ENCODE peak calls at places on chromosomes 11 and 22, in nine cellular contexts. R, L, K, N, G, O, U, H and P are unnamed samples.

GRCh38 chr22:34608716-34609115 is 457.2 kb upstream of the ISX start:
- DNase-seq in H (no peak), O (no peak), R (no peak), U (no peak), K (no peak), G (no peak), L (no peak), N (no peak), P (no peak)

GRCh38 chr22:37235897-37236607 is 8.0 kb downstream of the RAC2 start:
- DNase-seq in N (no peak), U (no peak), R (no peak), G (no peak), O (no peak), L (no peak), K (no peak), H (no peak), P (no peak)

GRCh38 chr22:38124236-38124974 is 13.9 kb upstream of the BAIAP2L2 start:
- DNase-seq in R (no peak), H (no peak), G (no peak), O (no peak), K (no peak), U (no peak), N (peak; percentile 45), L (no peak), P (no peak)

GRCh38 chr11:36056160-36056751 is 112.4 kb downstream of the LDLRAD3 start:
- DNase-seq in G (peak; percentile 41), K (no peak), U (peak; percentile 25), O (peak; percentile 42), R (peak; percentile 26), H (peak; percentile 55), L (peak; percentile 41), N (peak; percentile 66), P (peak; percentile 47)

GRCh38 chr11:126443120-126443519 is 87.6 kb downstream of the ST3GAL4 start:
- DNase-seq in L (no peak), O (no peak), K (no peak), N (peak; percentile 45), R (no peak), H (no peak), U (no peak), G (no peak), P (no peak)

GRCh38 chr11:93585758-93586157 is 42.6 kb upstream of the SMCO4 start:
- DNase-seq in G (no peak), H (peak; percentile 69), U (no peak), O (peak; percentile 51), N (peak; percentile 27), R (peak; percentile 80), K (no peak), L (peak; percentile 19), P (no peak)

GRCh38 chr22:22013559-22014284 is 31.1 kb upstream of the TOP3B start:
- DNase-seq in G (no peak), O (no peak), H (no peak), U (no peak), N (no peak), L (no peak), K (no peak), R (no peak), P (no peak)

GRCh38 chr22:32660292-32660691 is 141.2 kb upstream of the TIMP3 start:
- DNase-seq in N (peak; percentile 79), K (peak; percentile 56), H (peak; percentile 71), O (no peak), R (peak; percentile 47), U (peak; percentile 81), L (peak; percentile 78), G (peak; percentile 70), P (peak; percentile 59)

GRCh38 chr22:34845391-34845790 is 220.6 kb upstream of the ISX start:
- DNase-seq in O (no peak), K (no peak), U (no peak), G (no peak), R (no peak), L (no peak), H (no peak), N (no peak), P (no peak)

GRCh38 chr11:2651826-2652237 is 48.0 kb downstream of the KCNQ1OT1 start:
- DNase-seq in G (no peak), K (no peak), O (no peak), L (no peak), N (no peak), U (no peak), R (no peak), H (no peak), P (no peak)

GRCh38 chr11:66126808-66127555 is 56.9 kb downstream of the PACS1 start:
- DNase-seq in K (no peak), L (peak; percentile 68), O (no peak), N (no peak), R (peak; percentile 73), U (peak; percentile 30), G (peak; percentile 28), H (peak; percentile 47), P (no peak)

GRCh38 chr11:79441159-79441875 is 487 bp upstream of the TENM4 start:
- DNase-seq in N (peak; percentile 31), L (peak; percentile 25), G (peak; percentile 35), K (no peak), H (peak; percentile 55), R (no peak), O (no peak), U (no peak), P (no peak)

GRCh38 chr11:57597971-57598830 is 716 bp downstream of the SERPING1 start:
- DNase-seq in R (no peak), H (peak; percentile 78), O (no peak), L (no peak), G (peak; percentile 91), U (peak; percentile 45), N (peak; percentile 98), K (peak; percentile 75), P (peak; percentile 81)

GRCh38 chr11:61972112-61972795 is 4.8 kb upstream of the FTH1 start:
- DNase-seq in G (no peak), L (peak; percentile 61), H (no peak), K (no peak), N (no peak), R (peak; percentile 53), O (no peak), U (no peak), P (no peak)

DNA sequence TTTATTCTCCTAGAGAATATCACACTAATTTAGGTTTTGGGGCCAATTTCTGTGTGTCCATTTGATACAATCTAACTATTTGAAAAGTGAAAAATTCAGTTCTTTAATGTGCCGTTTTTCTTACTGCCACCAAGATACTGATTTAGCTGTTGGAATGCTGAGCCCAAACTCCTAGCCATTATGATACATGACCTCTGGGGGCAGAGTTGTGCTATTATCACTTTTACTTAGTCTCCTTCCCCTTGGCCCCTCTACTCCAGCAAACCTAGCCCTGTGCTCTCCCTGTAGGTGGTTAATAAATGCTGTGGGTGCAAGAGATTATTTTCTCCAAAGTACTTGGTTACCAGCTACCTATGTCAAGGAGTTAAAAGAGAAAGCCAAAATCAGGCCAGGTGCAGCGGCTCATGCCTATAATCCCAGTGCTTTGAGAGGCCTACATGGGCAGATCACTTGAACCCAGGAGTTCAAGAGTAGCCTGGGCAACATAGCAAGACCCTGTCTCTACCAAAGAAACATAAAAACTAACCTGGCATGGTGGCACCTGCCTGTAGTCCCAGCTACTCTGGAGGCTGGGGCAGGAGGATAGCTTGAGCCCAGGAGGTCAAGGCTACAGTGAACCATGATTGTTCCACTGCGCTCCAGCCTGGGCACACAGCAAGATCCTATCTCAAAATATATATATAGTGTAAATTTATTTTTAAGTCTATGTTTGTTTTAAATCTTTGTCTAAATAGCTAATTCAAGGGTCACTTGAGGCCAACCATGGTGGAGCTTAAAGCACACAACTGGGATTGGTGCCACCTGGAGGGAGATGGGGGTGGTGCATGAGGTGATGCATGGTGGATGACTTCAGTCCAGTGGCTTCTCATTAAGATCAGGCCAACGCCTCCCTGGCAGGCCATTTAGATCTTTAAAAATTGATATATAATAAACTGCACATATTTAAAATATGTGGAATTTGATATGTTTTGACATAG is 193.2 kb upstream of the PLET1 start:
- DNase-seq in G (peak; percentile 21), U (peak; percentile 60), N (peak; percentile 37), L (peak; percentile 42), O (no peak), K (no peak), H (peak; percentile 40), R (peak; percentile 15), P (peak; percentile 12)
- TF ChIP-seq CTCF in G (no peak), U (no peak), N (peak; percentile 50), L (peak; percentile 51), O (peak; percentile 60), K (peak; percentile 40), H (peak; percentile 15), R (peak; percentile 69), P (peak; percentile 61)

GRCh38 chr22:47808886-47809620 is 1046.6 kb downstream of the TBC1D22A start:
- DNase-seq in H (no peak), K (no peak), O (no peak), N (no peak), G (no peak), L (no peak), R (no peak), U (no peak), P (no peak)

GRCh38 chr22:47813661-47814060 is 1051.2 kb downstream of the TBC1D22A start:
- DNase-seq in G (no peak), L (no peak), O (no peak), U (no peak), K (no peak), R (no peak), H (no peak), N (no peak), P (no peak)

GRCh38 chr22:47811971-47812370 is 1049.5 kb downstream of the TBC1D22A start:
- DNase-seq in O (no peak), L (no peak), K (no peak), H (no peak), U (no peak), N (no peak), G (no peak), R (no peak), P (no peak)

GRCh38 chr22:47808236-47808845 is 1045.9 kb downstream of the TBC1D22A start:
- DNase-seq in H (no peak), U (no peak), L (no peak), N (no peak), R (no peak), G (no peak), K (no peak), O (no peak), P (no peak)

GRCh38 chr22:47810505-47811500 is 1048.4 kb downstream of the TBC1D22A start:
- DNase-seq in G (no peak), N (no peak), L (no peak), K (no peak), H (no peak), O (no peak), U (no peak), R (no peak), P (no peak)
- TF ChIP-seq CTCF in G (no peak), N (no peak), L (no peak), K (no peak), H (no peak), O (no peak), U (no peak), R (no peak), P (no peak)

DNA sequence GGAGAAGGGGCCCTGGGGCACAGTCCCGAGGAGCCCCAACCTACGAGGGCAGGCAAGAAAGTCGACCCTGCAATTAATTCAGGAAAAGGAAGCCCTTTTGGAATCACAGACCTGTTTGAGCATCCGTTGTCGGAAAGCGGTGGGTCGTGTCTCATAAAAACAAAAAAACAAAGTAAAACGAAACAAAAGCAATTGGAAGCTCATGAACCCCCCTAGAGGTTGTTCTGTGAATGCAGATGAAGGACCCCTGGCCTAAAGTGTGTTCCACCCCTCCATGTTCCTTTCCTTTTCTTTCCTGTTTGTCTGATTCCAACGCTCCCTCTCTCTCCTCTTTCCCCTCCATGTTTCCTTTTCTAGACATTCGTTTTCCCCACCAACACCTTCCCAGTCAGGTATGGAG is 203.7 kb downstream of the GRIK4 start:
- DNase-seq in H (peak; percentile 28), K (no peak), L (peak; percentile 28), O (no peak), G (no peak), R (no peak), U (no peak), N (peak; percentile 37), P (no peak)
- TF ChIP-seq CTCF in H (peak; percentile 66), K (peak; percentile 49), L (peak; percentile 71), O (peak; percentile 46), G (peak; percentile 56), R (peak; percentile 72), U (no peak), N (peak; percentile 61), P (peak; percentile 61)

GRCh38 chr11:17548444-17548843 is 1.4 kb downstream of the OTOG start:
- DNase-seq in R (no peak), H (no peak), O (peak; percentile 30), L (peak; percentile 21), K (no peak), N (peak; percentile 63), G (no peak), U (no peak), P (no peak)
- TF ChIP-seq CTCF in R (peak; percentile 33), H (no peak), O (no peak), L (peak; percentile 9), K (peak; percentile 44), N (peak; percentile 39), G (no peak), U (no peak), P (peak; percentile 41)